ENCODE peak calls at places on chromosomes 2 and 18, in nine cellular contexts. One of them, this sample, is unnamed.

GRCh38 chr2:235740821-235741220 is 247.0 kb downstream of the AGAP1 start:
- DNase-seq in NCI-H1694: no peak
- DNase-seq in GM13977: no peak
- DNase-seq in NCI-H510A treated with DMSO at 0.1 percent for 48 hours: peak
- DNase-seq in ELR: peak
- DNase-seq in SIG-M5: no peak
- DNase-seq in AG08396: no peak
- DNase-seq in ureter: no peak
- DNase-seq in epithelial cell of prostate: no peak
- DNase-seq in this sample: peak

GRCh38 chr2:232951891-232952290 is 61.2 kb downstream of the NGEF start:
- DNase-seq in NCI-H1694: no peak
- DNase-seq in GM13977: no peak
- DNase-seq in NCI-H510A treated with DMSO at 0.1 percent for 48 hours: no peak
- DNase-seq in ELR: peak
- DNase-seq in SIG-M5: no peak
- DNase-seq in AG08396: no peak
- DNase-seq in ureter: no peak
- DNase-seq in epithelial cell of prostate: no peak
- DNase-seq in this sample: peak

GRCh38 chr2:60468390-60469085 is 84.9 kb downstream of the BCL11A start:
- DNase-seq in NCI-H1694: no peak
- DNase-seq in GM13977: no peak
- DNase-seq in NCI-H510A treated with DMSO at 0.1 percent for 48 hours: peak
- DNase-seq in ELR: no peak
- DNase-seq in SIG-M5: no peak
- DNase-seq in AG08396: no peak
- DNase-seq in ureter: no peak
- DNase-seq in epithelial cell of prostate: no peak
- DNase-seq in this sample: no peak

GRCh38 chr2:174775586-174775985 is 11.3 kb upstream of the CHRNA1 start:
- DNase-seq in NCI-H1694: no peak
- DNase-seq in GM13977: no peak
- DNase-seq in NCI-H510A treated with DMSO at 0.1 percent for 48 hours: no peak
- DNase-seq in ELR: peak
- DNase-seq in SIG-M5: no peak
- DNase-seq in AG08396: no peak
- DNase-seq in ureter: no peak
- DNase-seq in epithelial cell of prostate: peak
- DNase-seq in this sample: peak

GRCh38 chr2:111670776-111671175 is 213.2 kb downstream of the ANAPC1 start:
- DNase-seq in NCI-H1694: no peak
- DNase-seq in GM13977: no peak
- DNase-seq in NCI-H510A treated with DMSO at 0.1 percent for 48 hours: no peak
- DNase-seq in ELR: no peak
- DNase-seq in SIG-M5: no peak
- DNase-seq in AG08396: no peak
- DNase-seq in ureter: peak
- DNase-seq in epithelial cell of prostate: no peak
- DNase-seq in this sample: no peak

GRCh38 chr18:3062798-3063563 is 50.0 kb upstream of the LPIN2 start:
- DNase-seq in NCI-H1694: peak
- DNase-seq in GM13977: peak
- DNase-seq in NCI-H510A treated with DMSO at 0.1 percent for 48 hours: peak
- DNase-seq in ELR: peak
- DNase-seq in SIG-M5: no peak
- DNase-seq in AG08396: peak
- DNase-seq in ureter: peak
- DNase-seq in epithelial cell of prostate: no peak
- DNase-seq in this sample: no peak

GRCh38 chr18:8705280-8705940 is at the start of gene MTCL1:
- DNase-seq in NCI-H1694: no peak
- DNase-seq in GM13977: peak
- DNase-seq in NCI-H510A treated with DMSO at 0.1 percent for 48 hours: peak
- DNase-seq in ELR: peak
- DNase-seq in SIG-M5: no peak
- DNase-seq in AG08396: peak
- DNase-seq in ureter: no peak
- DNase-seq in epithelial cell of prostate: no peak
- DNase-seq in this sample: peak

GRCh38 chr2:169659314-169659713 is 34.9 kb downstream of the CFAP210 start:
- DNase-seq in NCI-H1694: no peak
- DNase-seq in GM13977: no peak
- DNase-seq in NCI-H510A treated with DMSO at 0.1 percent for 48 hours: no peak
- DNase-seq in ELR: no peak
- DNase-seq in SIG-M5: no peak
- DNase-seq in AG08396: no peak
- DNase-seq in ureter: no peak
- DNase-seq in epithelial cell of prostate: no peak
- DNase-seq in this sample: no peak

GRCh38 chr2:122191331-122191730 is 435.9 kb downstream of the TSN start:
- DNase-seq in NCI-H1694: peak
- DNase-seq in GM13977: peak
- DNase-seq in NCI-H510A treated with DMSO at 0.1 percent for 48 hours: peak
- DNase-seq in ELR: peak
- DNase-seq in SIG-M5: no peak
- DNase-seq in AG08396: no peak
- DNase-seq in ureter: no peak
- DNase-seq in epithelial cell of prostate: no peak
- DNase-seq in this sample: peak

GRCh38 chr2:46561731-46562450 is 82.5 kb downstream of the TMEM247 start:
- DNase-seq in NCI-H1694: no peak
- DNase-seq in GM13977: no peak
- DNase-seq in NCI-H510A treated with DMSO at 0.1 percent for 48 hours: no peak
- DNase-seq in ELR: no peak
- DNase-seq in SIG-M5: no peak
- DNase-seq in AG08396: no peak
- DNase-seq in ureter: no peak
- DNase-seq in epithelial cell of prostate: no peak
- DNase-seq in this sample: no peak

GRCh38 chr18:57980573-57981348 is 63.3 kb upstream of the NEDD4L start:
- DNase-seq in NCI-H1694: no peak
- DNase-seq in GM13977: no peak
- DNase-seq in NCI-H510A treated with DMSO at 0.1 percent for 48 hours: peak
- DNase-seq in ELR: no peak
- DNase-seq in SIG-M5: no peak
- DNase-seq in AG08396: no peak
- DNase-seq in ureter: no peak
- DNase-seq in epithelial cell of prostate: no peak
- DNase-seq in this sample: no peak

GRCh38 chr18:58803978-58804377 is 60.7 kb upstream of the ZNF532 start:
- DNase-seq in NCI-H1694: no peak
- DNase-seq in GM13977: no peak
- DNase-seq in NCI-H510A treated with DMSO at 0.1 percent for 48 hours: no peak
- DNase-seq in ELR: peak
- DNase-seq in SIG-M5: no peak
- DNase-seq in AG08396: no peak
- DNase-seq in ureter: no peak
- DNase-seq in epithelial cell of prostate: no peak
- DNase-seq in this sample: no peak

GRCh38 chr2:226060228-226060627 is 660.7 kb downstream of the NYAP2 start:
- DNase-seq in NCI-H1694: no peak
- DNase-seq in GM13977: no peak
- DNase-seq in NCI-H510A treated with DMSO at 0.1 percent for 48 hours: no peak
- DNase-seq in ELR: no peak
- DNase-seq in SIG-M5: no peak
- DNase-seq in AG08396: no peak
- DNase-seq in ureter: no peak
- DNase-seq in epithelial cell of prostate: no peak
- DNase-seq in this sample: no peak

GRCh38 chr2:61558160-61558559 is 20.0 kb upstream of the XPO1 start:
- DNase-seq in NCI-H1694: no peak
- DNase-seq in GM13977: no peak
- DNase-seq in NCI-H510A treated with DMSO at 0.1 percent for 48 hours: no peak
- DNase-seq in ELR: no peak
- DNase-seq in SIG-M5: no peak
- DNase-seq in AG08396: no peak
- DNase-seq in ureter: no peak
- DNase-seq in epithelial cell of prostate: no peak
- DNase-seq in this sample: no peak

GRCh38 chr2:108323619-108324018 is 34.9 kb downstream of the SULT1C2 start:
- DNase-seq in NCI-H1694: no peak
- DNase-seq in GM13977: no peak
- DNase-seq in NCI-H510A treated with DMSO at 0.1 percent for 48 hours: no peak
- DNase-seq in ELR: peak
- DNase-seq in SIG-M5: no peak
- DNase-seq in AG08396: no peak
- DNase-seq in ureter: no peak
- DNase-seq in epithelial cell of prostate: no peak
- DNase-seq in this sample: peak

GRCh38 chr2:179898873-179899272 is 37.5 kb upstream of the ZNF385B start:
- DNase-seq in NCI-H1694: peak
- DNase-seq in GM13977: no peak
- DNase-seq in NCI-H510A treated with DMSO at 0.1 percent for 48 hours: peak
- DNase-seq in ELR: peak
- DNase-seq in SIG-M5: no peak
- DNase-seq in AG08396: no peak
- DNase-seq in ureter: no peak
- DNase-seq in epithelial cell of prostate: no peak
- DNase-seq in this sample: peak

GRCh38 chr2:43070676-43071491 is 155.5 kb downstream of the ZFP36L2 start:
- DNase-seq in NCI-H1694: no peak
- DNase-seq in GM13977: no peak
- DNase-seq in NCI-H510A treated with DMSO at 0.1 percent for 48 hours: no peak
- DNase-seq in ELR: no peak
- DNase-seq in SIG-M5: no peak
- DNase-seq in AG08396: peak
- DNase-seq in ureter: no peak
- DNase-seq in epithelial cell of prostate: no peak
- DNase-seq in this sample: no peak

GRCh38 chr2:98823196-98824166 is 92.5 kb upstream of the MGAT4A start:
- DNase-seq in NCI-H1694: no peak
- DNase-seq in GM13977: no peak
- DNase-seq in NCI-H510A treated with DMSO at 0.1 percent for 48 hours: no peak
- DNase-seq in ELR: no peak
- DNase-seq in SIG-M5: no peak
- DNase-seq in AG08396: no peak
- DNase-seq in ureter: no peak
- DNase-seq in epithelial cell of prostate: no peak
- DNase-seq in this sample: no peak

GRCh38 chr18:57134564-57135211 is 12.2 kb upstream of the BOD1L2 start:
- DNase-seq in NCI-H1694: no peak
- DNase-seq in GM13977: no peak
- DNase-seq in NCI-H510A treated with DMSO at 0.1 percent for 48 hours: no peak
- DNase-seq in ELR: peak
- DNase-seq in SIG-M5: no peak
- DNase-seq in AG08396: no peak
- DNase-seq in ureter: no peak
- DNase-seq in epithelial cell of prostate: no peak
- DNase-seq in this sample: no peak

GRCh38 chr2:18899725-18900124 is 310.4 kb upstream of the NT5C1B start:
- DNase-seq in NCI-H1694: no peak
- DNase-seq in GM13977: no peak
- DNase-seq in NCI-H510A treated with DMSO at 0.1 percent for 48 hours: no peak
- DNase-seq in ELR: no peak
- DNase-seq in SIG-M5: no peak
- DNase-seq in AG08396: no peak
- DNase-seq in ureter: no peak
- DNase-seq in epithelial cell of prostate: no peak
- DNase-seq in this sample: no peak

GRCh38 chr2:112812318-112813042 is 24.1 kb downstream of the IL1B start:
- DNase-seq in NCI-H1694: no peak
- DNase-seq in GM13977: no peak
- DNase-seq in NCI-H510A treated with DMSO at 0.1 percent for 48 hours: no peak
- DNase-seq in ELR: peak
- DNase-seq in SIG-M5: no peak
- DNase-seq in AG08396: no peak
- DNase-seq in ureter: no peak
- DNase-seq in epithelial cell of prostate: no peak
- DNase-seq in this sample: peak

GRCh38 chr2:165582409-165582808 is 112.9 kb downstream of the CSRNP3 start:
- DNase-seq in NCI-H1694: no peak
- DNase-seq in GM13977: no peak
- DNase-seq in NCI-H510A treated with DMSO at 0.1 percent for 48 hours: no peak
- DNase-seq in ELR: no peak
- DNase-seq in SIG-M5: no peak
- DNase-seq in AG08396: no peak
- DNase-seq in ureter: no peak
- DNase-seq in epithelial cell of prostate: no peak
- DNase-seq in this sample: peak

GRCh38 chr2:15769235-15769634 is 171.1 kb upstream of the MYCN start:
- DNase-seq in NCI-H1694: no peak
- DNase-seq in GM13977: no peak
- DNase-seq in NCI-H510A treated with DMSO at 0.1 percent for 48 hours: no peak
- DNase-seq in ELR: no peak
- DNase-seq in SIG-M5: no peak
- DNase-seq in AG08396: no peak
- DNase-seq in ureter: no peak
- DNase-seq in epithelial cell of prostate: no peak
- DNase-seq in this sample: no peak

GRCh38 chr18:48477353-48477752 is 61.5 kb upstream of the CTIF start:
- DNase-seq in NCI-H1694: no peak
- DNase-seq in GM13977: no peak
- DNase-seq in NCI-H510A treated with DMSO at 0.1 percent for 48 hours: no peak
- DNase-seq in ELR: no peak
- DNase-seq in SIG-M5: no peak
- DNase-seq in AG08396: no peak
- DNase-seq in ureter: no peak
- DNase-seq in epithelial cell of prostate: no peak
- DNase-seq in this sample: no peak

GRCh38 chr2:38108907-38109731 is 33.2 kb upstream of the CYP1B1 start:
- DNase-seq in NCI-H1694: no peak
- DNase-seq in GM13977: no peak
- DNase-seq in NCI-H510A treated with DMSO at 0.1 percent for 48 hours: no peak
- DNase-seq in ELR: no peak
- DNase-seq in SIG-M5: no peak
- DNase-seq in AG08396: no peak
- DNase-seq in ureter: no peak
- DNase-seq in epithelial cell of prostate: no peak
- DNase-seq in this sample: no peak

GRCh38 chr2:182456784-182457183 is 29.9 kb upstream of the PDE1A start:
- DNase-seq in NCI-H1694: no peak
- DNase-seq in GM13977: no peak
- DNase-seq in NCI-H510A treated with DMSO at 0.1 percent for 48 hours: no peak
- DNase-seq in ELR: no peak
- DNase-seq in SIG-M5: no peak
- DNase-seq in AG08396: peak
- DNase-seq in ureter: no peak
- DNase-seq in epithelial cell of prostate: no peak
- DNase-seq in this sample: no peak

GRCh38 chr2:237581751-237582746 is 8.5 kb downstream of the RAB17 start:
- DNase-seq in NCI-H1694: peak
- DNase-seq in GM13977: peak
- DNase-seq in NCI-H510A treated with DMSO at 0.1 percent for 48 hours: peak
- DNase-seq in ELR: peak
- DNase-seq in SIG-M5: no peak
- DNase-seq in AG08396: peak
- DNase-seq in ureter: peak
- DNase-seq in epithelial cell of prostate: no peak
- DNase-seq in this sample: peak

GRCh38 chr2:27324720-27325119 is 1.8 kb upstream of the MPV17 start:
- DNase-seq in NCI-H1694: no peak
- DNase-seq in GM13977: no peak
- DNase-seq in NCI-H510A treated with DMSO at 0.1 percent for 48 hours: no peak
- DNase-seq in ELR: no peak
- DNase-seq in SIG-M5: no peak
- DNase-seq in AG08396: no peak
- DNase-seq in ureter: no peak
- DNase-seq in epithelial cell of prostate: no peak
- DNase-seq in this sample: no peak

GRCh38 chr2:74552914-74553811 is 579 bp downstream of the LOXL3 start:
- DNase-seq in NCI-H1694: no peak
- DNase-seq in GM13977: peak
- DNase-seq in NCI-H510A treated with DMSO at 0.1 percent for 48 hours: peak
- DNase-seq in ELR: no peak
- DNase-seq in SIG-M5: no peak
- DNase-seq in AG08396: peak
- DNase-seq in ureter: no peak
- DNase-seq in epithelial cell of prostate: no peak
- DNase-seq in this sample: no peak

GRCh38 chr2:239774142-239774462 is 251.0 kb downstream of the NDUFA10 start:
- DNase-seq in NCI-H1694: no peak
- DNase-seq in GM13977: no peak
- DNase-seq in NCI-H510A treated with DMSO at 0.1 percent for 48 hours: no peak
- DNase-seq in ELR: no peak
- DNase-seq in SIG-M5: no peak
- DNase-seq in AG08396: no peak
- DNase-seq in ureter: no peak
- DNase-seq in epithelial cell of prostate: no peak
- DNase-seq in this sample: no peak

GRCh38 chr18:79680100-79680879 is 687 bp downstream of the CTDP1 start:
- DNase-seq in NCI-H1694: no peak
- DNase-seq in GM13977: no peak
- DNase-seq in NCI-H510A treated with DMSO at 0.1 percent for 48 hours: peak
- DNase-seq in ELR: peak
- DNase-seq in SIG-M5: no peak
- DNase-seq in AG08396: peak
- DNase-seq in ureter: no peak
- DNase-seq in epithelial cell of prostate: peak
- DNase-seq in this sample: no peak

This sample was measured in A172.